ENCODE peak calls at places on chromosomes 1 and 21, in six cellular contexts. W is adipocyte, C is RWPE2, X is uterus, Q is mucosa of descending colon, L is fibroblast of lung. G is an unnamed sample. For H3K4me1, the result is how much of the 10 kb centered on the place peaks cover.

GRCh38 chr1:47508900-47509488 is 71.2 kb downstream of the FOXD2 start:
- DNase-seq in W (peak), C (no peak), X (no peak), L (no peak), Q (peak), G (no peak)

GRCh38 chr1:8524637-8525157 is 206.8 kb downstream of the SLC45A1 start:
- DNase-seq in C (no peak), X (no peak), L (no peak), Q (no peak), W (peak), G (no peak)

GRCh38 chr1:65148548-65149390 is 766 bp downstream of the AK4 start:
- DNase-seq in W (peak), L (peak), C (peak), Q (peak), X (peak), G (no peak)

GRCh38 chr1:88079036-88079435 is 605.0 kb upstream of the PKN2 start:
- DNase-seq in X (no peak), C (no peak), L (peak), W (no peak), Q (no peak), G (no peak)

GRCh38 chr1:30332100-30333094 is 391.0 kb downstream of the MATN1 start:
- DNase-seq in X (no peak), W (no peak), Q (no peak), L (no peak), C (no peak), G (no peak)

GRCh38 chr21:20308586-20308985 is 689.6 kb upstream of the NCAM2 start:
- DNase-seq in L (no peak), C (no peak), W (no peak), Q (no peak), X (no peak), G (no peak)

GRCh38 chr1:159229896-159230295 is 25.2 kb downstream of the ACKR1 start:
- DNase-seq in Q (no peak), C (no peak), W (no peak), L (peak), X (no peak), G (no peak)

GRCh38 chr1:85356130-85356529 is 79.7 kb upstream of the BCL10 start:
- DNase-seq in C (no peak), Q (no peak), L (no peak), W (no peak), X (no peak), G (no peak)

GRCh38 chr1:231359113-231359512 is 21.0 kb downstream of the SPRTN start:
- DNase-seq in C (no peak), W (peak), Q (no peak), L (peak), X (peak), G (no peak)

GRCh38 chr1:109257682-109258421 is 8.5 kb downstream of the CELSR2 start:
- DNase-seq in L (no peak), X (no peak), W (no peak), C (no peak), Q (no peak), G (no peak)

GRCh38 chr1:172764378-172764777 is 105.5 kb downstream of the FASLG start:
- DNase-seq in Q (peak), C (no peak), X (no peak), W (no peak), L (no peak), G (peak)

GRCh38 chr21:18368193-18368592 is 35.4 kb downstream of the TMPRSS15 start:
- DNase-seq in W (no peak), X (no peak), C (no peak), Q (no peak), L (no peak), G (no peak)

GRCh38 chr21:29334717-29335428 is 36.2 kb downstream of the BACH1 start:
- DNase-seq in Q (no peak), C (no peak), L (peak), W (no peak), X (no peak), G (no peak)

GRCh38 chr1:6899141-6899540 is 113.9 kb downstream of the CAMTA1 start:
- DNase-seq in C (no peak), X (no peak), W (peak), L (no peak), Q (no peak), G (no peak)

GRCh38 chr1:174333437-174333836 is 114.3 kb upstream of the GPR52 start:
- DNase-seq in Q (no peak), L (no peak), W (no peak), X (no peak), C (no peak), G (no peak)

GRCh38 chr1:25787477-25788043 is 12.4 kb upstream of the SELENON start:
- DNase-seq in C (no peak), L (no peak), X (no peak), W (no peak), Q (no peak), G (no peak)

GRCh38 chr21:45305831-45306230 is 18.1 kb upstream of the POFUT2 start:
- DNase-seq in C (peak), Q (peak), X (no peak), W (no peak), L (peak), G (no peak)

GRCh38 chr1:20359451-20360330 is 69.0 kb downstream of the VWA5B1 start:
- DNase-seq in L (no peak), C (no peak), W (no peak), Q (no peak), X (no peak), G (peak)

GRCh38 chr1:150548632-150549495 is at the start of gene ADAMTSL4:
- DNase-seq in Q (no peak), X (peak), W (peak), C (no peak), L (peak), G (peak)

GRCh38 chr1:12618661-12619395 is 818 bp upstream of the DHRS3 start:
- DNase-seq in C (peak), Q (peak), L (peak), W (peak), X (peak), G (peak)

GRCh38 chr1:67791686-67792475 is 41.4 kb downstream of the GNG12 start:
- DNase-seq in W (peak), Q (no peak), X (peak), L (peak), C (peak), G (no peak)

GRCh38 chr1:146016891-146017290 is 4.6 kb downstream of the HJV start:
- DNase-seq in X (no peak), Q (no peak), W (peak), C (no peak), L (no peak), G (no peak)

GRCh38 chr1:29271724-29272123 is 35.4 kb downstream of the PTPRU start:
- DNase-seq in W (peak), Q (peak), C (no peak), L (peak), X (peak), G (peak)

GRCh38 chr1:205921559-205921887 is 21.7 kb downstream of the SLC26A9 start:
- DNase-seq in W (no peak), L (no peak), C (no peak), X (no peak), Q (no peak), G (peak)

GRCh38 chr1:166350490-166350889 is 183.7 kb upstream of the FAM78B start:
- DNase-seq in W (no peak), X (no peak), L (no peak), C (no peak), Q (no peak), G (no peak)

GRCh38 chr1:157168015-157168414 is 29.8 kb upstream of the ETV3 start:
- DNase-seq in L (no peak), C (no peak), Q (no peak), X (no peak), W (no peak), G (no peak)

GRCh38 chr1:156177918-156178654 is 15.8 kb upstream of the SLC25A44 start:
- DNase-seq in L (no peak), Q (no peak), C (no peak), X (no peak), W (no peak), G (no peak)

GRCh38 chr1:58283380-58284338 is 262.9 kb downstream of the OMA1 start:
- DNase-seq in C (no peak), L (no peak), X (no peak), W (no peak), Q (no peak), G (no peak)

GRCh38 chr1:55235722-55236121 is 20.6 kb upstream of the USP24 start:
- DNase-seq in X (no peak), L (peak), W (peak), Q (no peak), C (no peak), G (no peak)

GRCh38 chr1:8862528-8862927 is 16.0 kb downstream of the ENO1 start:
- DNase-seq in W (no peak), X (no peak), Q (no peak), C (no peak), L (no peak), G (no peak)

GRCh38 chr1:151774540-151774939 is 11.2 kb upstream of the MRPL9 start:
- DNase-seq in C (no peak), X (no peak), L (no peak), W (no peak), Q (no peak), G (no peak)

DNA sequence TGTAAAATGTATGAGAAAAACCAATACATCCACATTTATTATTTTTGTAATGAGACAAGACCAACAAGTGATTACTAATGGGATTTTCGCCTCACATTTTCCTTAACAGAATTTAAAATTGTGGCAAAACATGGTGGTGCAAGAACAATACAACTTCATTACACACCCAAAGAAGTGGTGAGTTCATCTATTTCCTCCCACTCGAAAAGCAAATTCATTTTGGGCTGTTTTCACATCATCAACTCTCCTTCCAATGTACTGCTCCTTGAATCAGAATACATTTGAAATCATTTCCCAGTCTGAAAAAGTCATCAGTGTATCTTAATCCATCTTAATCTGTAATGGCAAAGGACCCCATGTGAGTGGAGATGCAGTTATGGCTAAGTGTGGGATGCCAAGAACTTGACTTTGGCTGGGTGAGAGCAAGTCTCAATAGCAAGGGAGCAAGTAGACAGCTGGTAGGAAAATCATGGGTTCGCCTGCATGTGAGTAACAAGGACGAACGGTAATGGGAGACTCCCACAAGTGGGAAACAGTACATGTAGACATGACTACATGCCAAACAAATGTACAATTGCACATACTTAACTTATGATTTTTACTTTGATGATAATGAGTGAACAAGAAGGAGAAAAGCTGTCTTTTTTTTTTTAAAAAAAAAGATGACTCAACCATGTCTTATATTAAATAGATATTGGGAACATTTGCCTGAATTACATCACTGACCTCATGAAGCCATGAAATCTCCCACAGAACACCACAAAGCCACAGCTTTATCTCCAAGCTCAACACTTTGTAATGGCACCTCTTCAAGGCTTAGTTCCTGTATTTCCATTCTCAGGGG is 46.0 kb downstream of the RUNX1 start:
- DNase-seq in Q (no peak), C (no peak), L (peak), X (no peak), W (peak), G (no peak)
- H3K4me1 ChIP-seq in Q (under half), C (under half), L (under half), X (under half), W (under half), G (under half)

DNA sequence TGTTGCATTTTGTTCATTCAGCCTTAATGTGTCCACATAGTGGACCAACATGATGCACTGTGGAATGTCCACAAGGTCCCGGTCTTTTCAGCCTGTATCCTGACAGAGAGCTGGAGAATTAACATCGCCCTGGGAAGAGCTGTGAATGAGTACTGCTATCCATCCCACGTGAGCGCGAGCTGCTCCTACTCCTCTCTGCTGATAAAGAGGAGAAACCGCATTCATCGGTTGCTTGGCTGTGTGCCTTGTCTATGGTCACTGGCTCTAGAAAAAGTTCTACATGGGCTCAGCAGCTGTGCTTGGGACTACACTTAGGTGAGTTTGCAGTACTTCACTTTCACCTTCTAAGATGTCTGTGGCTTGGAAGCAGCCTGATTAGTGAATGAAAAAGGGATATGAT is 31.1 kb upstream of the IGSF5 start:
- DNase-seq in L (peak), W (no peak), X (no peak), Q (no peak), C (no peak), G (no peak)
- H3K4me1 ChIP-seq in L (under half), W (under half), X (under half), Q (under half), C (under half), G (under half)

GRCh38 chr1:223421676-223422075 is 28.5 kb downstream of the CCDC185 start:
- DNase-seq in L (no peak), W (no peak), C (no peak), X (no peak), Q (no peak), G (no peak)
- H3K4me1 ChIP-seq in L (under half), W (under half), C (under half), X (under half), Q (under half), G (under half)

GRCh38 chr21:37281993-37282392 is 14.9 kb upstream of the VPS26C start:
- DNase-seq in W (no peak), L (no peak), C (no peak), X (no peak), Q (no peak), G (no peak)
- H3K4me1 ChIP-seq in W (under half), L (under half), C (under half), X (under half), Q (under half), G (under half)

DNA sequence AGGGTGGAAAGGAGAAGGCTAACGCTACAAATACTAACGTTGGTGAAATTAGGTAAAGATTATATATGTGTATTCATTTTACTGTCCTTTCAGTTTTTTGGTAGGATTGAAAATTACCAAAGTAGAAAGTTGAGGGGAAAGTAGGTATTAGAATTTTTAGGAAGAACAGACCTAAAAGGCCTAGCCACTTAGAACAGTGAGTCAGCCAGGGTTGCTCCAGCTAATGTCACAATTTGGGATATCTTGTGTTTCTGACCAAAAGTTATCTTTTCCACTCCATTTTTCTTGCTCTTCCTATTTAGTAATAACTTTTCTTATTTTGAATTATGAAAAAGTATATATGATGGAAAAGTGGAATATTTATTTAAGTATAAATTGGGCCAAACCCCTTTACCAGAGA is 40.1 kb downstream of the F3 start:
- DNase-seq in L (no peak), Q (no peak), C (no peak), W (no peak), X (no peak), G (no peak)
- H3K4me1 ChIP-seq in L (under half), Q (under half), C (under half), W (under half), X (under half), G (under half)

G was measured in stomach.